ENCODE peak calls at places on chromosomes 4 and X, in nine cellular contexts. A, V, T, I, K, Q, B, C and Y are unnamed samples.

GRCh38 chr4:102569200-102569599 is 68.0 kb downstream of the NFKB1 start:
- DNase-seq in I (no peak), T (no peak), V (no peak), A (peak; percentile 64), B (no peak), Q (no peak), K (no peak), C (no peak), Y (no peak)

GRCh38 chr4:165766018-165766417 is 107.0 kb upstream of the TLL1 start:
- DNase-seq in C (no peak), A (no peak), T (no peak), V (no peak), Q (no peak), K (no peak), B (no peak), I (no peak), Y (no peak)

GRCh38 chr4:101367201-101367600 is 19.9 kb upstream of the PPP3CA start:
- DNase-seq in I (no peak), C (no peak), T (peak; percentile 95), V (no peak), Q (no peak), A (peak; percentile 94), B (no peak), K (no peak), Y (peak; percentile 88)

GRCh38 chr4:38400946-38401345 is 263.1 kb upstream of the KLF3 start:
- DNase-seq in V (no peak), T (peak; percentile 69), A (peak; percentile 8), B (no peak), C (no peak), K (no peak), Q (no peak), I (no peak), Y (no peak)

GRCh38 chr4:648579-649292 is 23.4 kb downstream of the PDE6B start:
- DNase-seq in Q (no peak), B (no peak), T (no peak), A (no peak), I (no peak), C (no peak), K (no peak), V (peak; percentile 12), Y (no peak)

GRCh38 chr4:183503497-183504063 is 1.3 kb upstream of the ING2 start:
- DNase-seq in V (no peak), A (no peak), T (no peak), C (no peak), I (peak; percentile 29), B (no peak), Q (no peak), K (no peak), Y (no peak)

GRCh38 chr4:163395758-163396157 is 52.1 kb downstream of the NPY5R start:
- DNase-seq in A (peak; percentile 18), Q (no peak), C (no peak), B (no peak), K (no peak), I (no peak), V (no peak), T (no peak), Y (no peak)

GRCh38 chr4:64079316-64079715 is 329.9 kb downstream of the TECRL start:
- DNase-seq in V (no peak), B (no peak), A (no peak), I (peak; percentile 59), Q (no peak), K (no peak), C (no peak), T (peak; percentile 4), Y (no peak)

GRCh38 chr4:181860668-181861067 is 382.5 kb upstream of the TENM3 start:
- DNase-seq in K (no peak), A (peak; percentile 7), C (no peak), I (no peak), V (no peak), B (no peak), Q (no peak), T (no peak), Y (no peak)

GRCh38 chr4:88211473-88212252 is 53.2 kb upstream of the ABCG2 start:
- DNase-seq in C (peak; percentile 80), Q (peak; percentile 74), I (peak; percentile 91), A (peak; percentile 63), V (no peak), B (peak; percentile 16), T (peak; percentile 56), K (peak; percentile 30), Y (peak; percentile 9)

GRCh38 chrX:98607739-98608138 is 1724.0 kb downstream of the RPA4 start:
- DNase-seq in A (no peak), V (no peak), K (no peak), C (no peak), T (no peak), I (no peak), Q (no peak), B (no peak), Y (no peak)

GRCh38 chr4:70544279-70544870 is 26.0 kb downstream of the AMTN start:
- DNase-seq in T (peak; percentile 37), C (peak; percentile 1), I (peak; percentile 18), V (no peak), A (peak; percentile 54), B (no peak), K (no peak), Q (no peak), Y (no peak)

GRCh38 chrX:28591542-28591941 is 4.3 kb downstream of the IL1RAPL1 start:
- DNase-seq in A (no peak), T (peak; percentile 12), I (peak; percentile 26), V (no peak), B (no peak), C (no peak), K (no peak), Q (no peak), Y (no peak)

GRCh38 chrX:68939868-68940267 is 111.0 kb downstream of the EFNB1 start:
- DNase-seq in T (no peak), C (no peak), Q (no peak), K (no peak), A (no peak), V (no peak), I (no peak), B (no peak), Y (no peak)

GRCh38 chr4:16588170-16588569 is 310.3 kb downstream of the LDB2 start:
- DNase-seq in K (no peak), T (no peak), A (no peak), B (no peak), V (no peak), I (no peak), Q (no peak), C (no peak), Y (no peak)

GRCh38 chrX:87397103-87397886 is 120.3 kb upstream of the KLHL4 start:
- DNase-seq in Q (no peak), C (no peak), I (no peak), T (no peak), V (no peak), A (peak; percentile 1), K (no peak), B (no peak), Y (no peak)

GRCh38 chrX:10071451-10072163 is 85.2 kb upstream of the CLCN4 start:
- DNase-seq in T (no peak), K (peak; percentile 41), A (no peak), Q (no peak), V (no peak), B (no peak), C (no peak), I (no peak), Y (no peak)